ENCODE peak calls at places on chromosomes 2 and 18, in eight cellular contexts. T is right lobe of liver, U is AG09319, I is MM.1S, L is AG09309, F is A549, G is foreskin fibroblast, P is BJ. J is an unnamed sample.

GRCh38 chr18:53911200-53911599 is 313.3 kb downstream of the MBD2 start:
- DNase-seq in T (no peak), U (no peak), I (no peak), L (no peak), F (no peak), G (no peak), P (no peak), J (no peak)

GRCh38 chr2:162245737-162246136 is 2.5 kb upstream of the FAP start:
- DNase-seq in T (no peak), U (no peak), I (no peak), L (no peak), F (no peak), G (peak; percentile 85), P (peak; percentile 82), J (no peak)

GRCh38 chr18:80033181-80034067 is 810 bp upstream of the RBFA start:
- DNase-seq in T (no peak), U (no peak), I (peak; percentile 6), L (no peak), F (peak; percentile 16), G (peak; percentile 18), P (no peak), J (no peak)

GRCh38 chr2:176378323-176378722 is 109.1 kb downstream of the MTX2 start:
- DNase-seq in T (no peak), U (no peak), I (no peak), L (no peak), F (no peak), G (no peak), P (no peak), J (no peak)

GRCh38 chr2:177891533-177891932 is 181.0 kb downstream of the PDE11A start:
- DNase-seq in T (no peak), U (no peak), I (no peak), L (no peak), F (no peak), G (no peak), P (no peak), J (no peak)

GRCh38 chr2:236352761-236353593 is 88.8 kb upstream of the ASB18 start:
- DNase-seq in T (no peak), U (peak; percentile 11), I (peak; percentile 33), L (peak; percentile 5), F (peak; percentile 25), G (peak; percentile 19), P (no peak), J (peak; percentile 53)

GRCh38 chr2:64839844-64840243 is 149.4 kb upstream of the SLC1A4 start:
- DNase-seq in T (no peak), U (no peak), I (no peak), L (no peak), F (no peak), G (no peak), P (no peak), J (peak; percentile 72)

GRCh38 chr2:178990533-178991241 is 59.2 kb downstream of the CCDC141 start:
- DNase-seq in T (no peak), U (no peak), I (peak; percentile 81), L (no peak), F (no peak), G (no peak), P (no peak), J (peak; percentile 15)

GRCh38 chr18:23071285-23071684 is 64.0 kb upstream of the CABLES1 start:
- DNase-seq in T (peak; percentile 59), U (no peak), I (peak; percentile 90), L (no peak), F (no peak), G (no peak), P (no peak), J (peak; percentile 74)

GRCh38 chr2:219021591-219021990 is 19.7 kb downstream of the CFAP65 start:
- DNase-seq in T (no peak), U (no peak), I (no peak), L (no peak), F (no peak), G (no peak), P (no peak), J (no peak)

GRCh38 chr18:27599202-27599829 is 414.2 kb upstream of the CHST9 start:
- DNase-seq in T (no peak), U (no peak), I (peak; percentile 42), L (no peak), F (peak; percentile 39), G (peak; percentile 4), P (no peak), J (peak; percentile 23)

GRCh38 chr2:112627060-112628040 is 18.4 kb upstream of the SLC20A1 start:
- DNase-seq in T (no peak), U (peak; percentile 79), I (no peak), L (peak; percentile 83), F (peak; percentile 85), G (peak; percentile 97), P (peak; percentile 73), J (no peak)

GRCh38 chr2:215031330-215031729 is 107.1 kb downstream of the ABCA12 start:
- DNase-seq in T (no peak), U (no peak), I (no peak), L (no peak), F (peak; percentile 1), G (no peak), P (no peak), J (no peak)

GRCh38 chr2:74379851-74380789 is at the start of gene DCTN1:
- DNase-seq in T (no peak), U (peak; percentile 22), I (no peak), L (peak; percentile 14), F (peak; percentile 26), G (peak; percentile 62), P (no peak), J (peak; percentile 61)

GRCh38 chr2:200744252-200744651 is 67.5 kb upstream of the BZW1 start:
- DNase-seq in T (no peak), U (no peak), I (no peak), L (no peak), F (no peak), G (no peak), P (no peak), J (no peak)

GRCh38 chr2:10091182-10091932 is 11.1 kb upstream of the CYS1 start:
- DNase-seq in T (peak; percentile 62), U (no peak), I (no peak), L (no peak), F (no peak), G (no peak), P (no peak), J (no peak)

GRCh38 chr2:25586726-25587144 is 86.6 kb downstream of the DTNB start:
- DNase-seq in T (no peak), U (no peak), I (no peak), L (no peak), F (no peak), G (peak; percentile 23), P (no peak), J (peak; percentile 67)

GRCh38 chr2:126643431-126643830 is 12.5 kb upstream of the GYPC start:
- DNase-seq in T (no peak), U (no peak), I (no peak), L (no peak), F (no peak), G (no peak), P (no peak), J (no peak)

GRCh38 chr2:55425449-55425848 is 5.8 kb upstream of the CCDC88A start:
- DNase-seq in T (no peak), U (no peak), I (no peak), L (peak; percentile 67), F (peak; percentile 89), G (peak; percentile 83), P (peak; percentile 67), J (no peak)

GRCh38 chr2:72694715-72695496 is 130.9 kb downstream of the EXOC6B start:
- DNase-seq in T (peak; percentile 84), U (peak; percentile 95), I (no peak), L (peak; percentile 29), F (peak; percentile 50), G (peak; percentile 66), P (peak; percentile 75), J (no peak)

GRCh38 chr2:181649436-181649979 is 7.4 kb downstream of the CERKL start:
- DNase-seq in T (no peak), U (no peak), I (no peak), L (no peak), F (no peak), G (no peak), P (no peak), J (no peak)
- TF ChIP-seq CTCF in T (no peak), U (no peak), I (no peak), L (no peak), F (no peak), G (no peak), P (no peak), J (no peak)

GRCh38 chr2:171996021-171996420 is 3.7 kb upstream of the METAP1D start:
- DNase-seq in T (no peak), U (no peak), I (no peak), L (no peak), F (no peak), G (no peak), P (no peak), J (no peak)

GRCh38 chr2:171999125-171999524 is 628 bp upstream of the METAP1D start:
- DNase-seq in T (no peak), U (no peak), I (no peak), L (no peak), F (no peak), G (no peak), P (no peak), J (no peak)

GRCh38 chr2:171995586-171995985 is 4.2 kb upstream of the METAP1D start:
- DNase-seq in T (no peak), U (peak; percentile 12), I (no peak), L (no peak), F (no peak), G (peak; percentile 18), P (no peak), J (no peak)

GRCh38 chr2:172000696-172001361 is 1.1 kb downstream of the METAP1D start:
- DNase-seq in T (no peak), U (no peak), I (no peak), L (no peak), F (no peak), G (no peak), P (no peak), J (no peak)

GRCh38 chr2:171999604-172000469 is at the start of gene METAP1D:
- DNase-seq in T (peak; percentile 96), U (peak; percentile 72), I (peak; percentile 97), L (peak; percentile 51), F (peak; percentile 89), G (peak; percentile 95), P (peak; percentile 39), J (peak; percentile 97)
- TF ChIP-seq CTCF in T (no peak), U (no peak), I (no peak), L (no peak), F (no peak), G (no peak), P (no peak), J (no peak)

GRCh38 chr2:172134270-172134669 is 31.6 kb upstream of the DLX2 start:
- DNase-seq in T (no peak), U (no peak), I (no peak), L (no peak), F (no peak), G (no peak), P (no peak), J (no peak)
- TF ChIP-seq CTCF in T (no peak), U (no peak), I (no peak), L (no peak), F (no peak), G (no peak), P (no peak), J (no peak)

DNA sequence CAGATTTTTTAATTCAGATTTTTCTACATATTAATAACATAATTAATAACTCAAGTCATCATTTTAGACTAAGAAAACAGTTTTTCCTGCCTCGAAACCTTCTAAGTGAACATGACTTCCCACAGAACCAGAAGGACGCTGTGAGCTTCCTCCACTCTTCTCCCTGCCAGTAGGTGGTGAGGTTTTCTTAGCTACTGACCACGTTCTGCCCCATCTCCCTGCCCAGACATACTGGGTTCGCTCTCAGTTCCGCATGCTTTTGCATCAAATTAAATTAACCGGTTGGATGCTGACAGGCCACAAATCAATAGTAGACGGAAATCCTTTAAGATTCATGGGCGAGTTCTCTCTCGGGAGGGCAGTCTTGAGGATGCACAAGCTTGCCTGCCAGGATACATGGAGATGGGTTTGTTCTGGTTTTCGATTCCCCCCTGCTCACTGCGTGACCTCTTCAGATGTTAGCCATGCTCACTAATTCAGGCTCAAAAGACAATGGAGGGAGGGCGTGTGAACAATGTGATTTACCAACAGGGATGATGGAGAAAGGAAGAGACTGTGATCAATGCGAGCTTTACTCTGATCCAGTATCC is 375.9 kb downstream of the EIPR1 start:
- DNase-seq in T (no peak), U (no peak), I (no peak), L (no peak), F (peak; percentile 42), G (no peak), P (no peak), J (no peak)
- TF ChIP-seq CTCF in T (no peak), U (no peak), I (no peak), L (peak; percentile 31), F (peak; percentile 31), G (no peak), P (no peak), J (peak; percentile 19)

J was measured in GM10248.